ENCODE peak calls at places on chromosomes 12 and 14, in seven cellular contexts. One of them, this sample, is unnamed.

GRCh38 chr14:74840603-74841030 is 35.3 kb downstream of the PROX2 start:
- DNase-seq in psoas muscle: no peak
- DNase-seq in osteocyte: no peak
- DNase-seq in neural crest cell: no peak
- DNase-seq in esophagus squamous epithelium: no peak
- DNase-seq in upper lobe of right lung: no peak
- DNase-seq in AG09319: no peak
- DNase-seq in this sample: no peak

GRCh38 chr14:91708795-91709194 is 23.1 kb downstream of the CATSPERB start:
- DNase-seq in psoas muscle: no peak
- DNase-seq in osteocyte: no peak
- DNase-seq in neural crest cell: no peak
- DNase-seq in esophagus squamous epithelium: no peak
- DNase-seq in upper lobe of right lung: no peak
- DNase-seq in AG09319: no peak
- DNase-seq in this sample: no peak

GRCh38 chr12:12315838-12316237 is 34.2 kb downstream of the MANSC1 start:
- DNase-seq in psoas muscle: no peak
- DNase-seq in osteocyte: no peak
- DNase-seq in neural crest cell: no peak
- DNase-seq in esophagus squamous epithelium: no peak
- DNase-seq in upper lobe of right lung: no peak
- DNase-seq in AG09319: no peak
- DNase-seq in this sample: no peak

GRCh38 chr12:120404271-120404670 is 33.6 kb upstream of the COX6A1 start:
- DNase-seq in psoas muscle: no peak
- DNase-seq in osteocyte: no peak
- DNase-seq in neural crest cell: no peak
- DNase-seq in esophagus squamous epithelium: no peak
- DNase-seq in upper lobe of right lung: no peak
- DNase-seq in AG09319: no peak
- DNase-seq in this sample: no peak

GRCh38 chr12:94289551-94290312 is 141.4 kb downstream of the PLXNC1 start:
- DNase-seq in psoas muscle: no peak
- DNase-seq in osteocyte: no peak
- DNase-seq in neural crest cell: no peak
- DNase-seq in esophagus squamous epithelium: no peak
- DNase-seq in upper lobe of right lung: no peak
- DNase-seq in AG09319: peak
- DNase-seq in this sample: no peak

GRCh38 chr14:55412686-55413085 is 1.1 kb upstream of the ATG14 start:
- DNase-seq in psoas muscle: no peak
- DNase-seq in osteocyte: no peak
- DNase-seq in neural crest cell: no peak
- DNase-seq in esophagus squamous epithelium: no peak
- DNase-seq in upper lobe of right lung: no peak
- DNase-seq in AG09319: no peak
- DNase-seq in this sample: no peak

GRCh38 chr14:71140157-71140556 is 232.9 kb downstream of the PCNX1 start:
- DNase-seq in psoas muscle: no peak
- DNase-seq in osteocyte: no peak
- DNase-seq in neural crest cell: no peak
- DNase-seq in esophagus squamous epithelium: no peak
- DNase-seq in upper lobe of right lung: no peak
- DNase-seq in AG09319: no peak
- DNase-seq in this sample: no peak

GRCh38 chr12:1539135-1539534 is 55.2 kb downstream of the FBXL14 start:
- DNase-seq in psoas muscle: no peak
- DNase-seq in osteocyte: no peak
- DNase-seq in neural crest cell: no peak
- DNase-seq in esophagus squamous epithelium: no peak
- DNase-seq in upper lobe of right lung: peak
- DNase-seq in AG09319: no peak
- DNase-seq in this sample: no peak

GRCh38 chr12:75208851-75209781 is 523 bp downstream of the KCNC2 start:
- DNase-seq in psoas muscle: no peak
- DNase-seq in osteocyte: no peak
- DNase-seq in neural crest cell: peak
- DNase-seq in esophagus squamous epithelium: no peak
- DNase-seq in upper lobe of right lung: no peak
- DNase-seq in AG09319: no peak
- DNase-seq in this sample: peak

GRCh38 chr12:113185180-113186032 is at the start of the genes DDX54 and RITA1:
- DNase-seq in psoas muscle: peak
- DNase-seq in osteocyte: peak
- DNase-seq in neural crest cell: peak
- DNase-seq in esophagus squamous epithelium: peak
- DNase-seq in upper lobe of right lung: peak
- DNase-seq in AG09319: peak
- DNase-seq in this sample: peak

GRCh38 chr12:2311001-2311778 is 258.4 kb downstream of the CACNA1C start:
- DNase-seq in psoas muscle: no peak
- DNase-seq in osteocyte: no peak
- DNase-seq in neural crest cell: no peak
- DNase-seq in esophagus squamous epithelium: no peak
- DNase-seq in upper lobe of right lung: no peak
- DNase-seq in AG09319: peak
- DNase-seq in this sample: no peak

GRCh38 chr14:64879635-64880381 is at the start of gene SPTB:
- DNase-seq in psoas muscle: peak
- DNase-seq in osteocyte: no peak
- DNase-seq in neural crest cell: no peak
- DNase-seq in esophagus squamous epithelium: no peak
- DNase-seq in upper lobe of right lung: peak
- DNase-seq in AG09319: no peak
- DNase-seq in this sample: peak

GRCh38 chr14:20659813-20660395 is 18.4 kb upstream of the OR6S1 start:
- DNase-seq in psoas muscle: peak
- DNase-seq in osteocyte: no peak
- DNase-seq in neural crest cell: no peak
- DNase-seq in esophagus squamous epithelium: no peak
- DNase-seq in upper lobe of right lung: no peak
- DNase-seq in AG09319: no peak
- DNase-seq in this sample: no peak

GRCh38 chr12:93572712-93573551 is 457 bp downstream of the SOCS2 start:
- DNase-seq in psoas muscle: peak
- DNase-seq in osteocyte: no peak
- DNase-seq in neural crest cell: peak
- DNase-seq in esophagus squamous epithelium: no peak
- DNase-seq in upper lobe of right lung: peak
- DNase-seq in AG09319: no peak
- DNase-seq in this sample: no peak

GRCh38 chr14:91858536-91859275 is 8.6 kb downstream of the TC2N start:
- DNase-seq in psoas muscle: no peak
- DNase-seq in osteocyte: no peak
- DNase-seq in neural crest cell: no peak
- DNase-seq in esophagus squamous epithelium: no peak
- DNase-seq in upper lobe of right lung: no peak
- DNase-seq in AG09319: peak
- DNase-seq in this sample: no peak

GRCh38 chr14:22653012-22653621 is 9.0 kb upstream of the OR6J1 start:
- DNase-seq in psoas muscle: peak
- DNase-seq in osteocyte: peak
- DNase-seq in neural crest cell: peak
- DNase-seq in esophagus squamous epithelium: no peak
- DNase-seq in upper lobe of right lung: peak
- DNase-seq in AG09319: peak
- DNase-seq in this sample: no peak

GRCh38 chr12:122793685-122794106 is 19.3 kb downstream of the CCDC62 start:
- DNase-seq in psoas muscle: no peak
- DNase-seq in osteocyte: no peak
- DNase-seq in neural crest cell: peak
- DNase-seq in esophagus squamous epithelium: no peak
- DNase-seq in upper lobe of right lung: no peak
- DNase-seq in AG09319: no peak
- DNase-seq in this sample: peak

GRCh38 chr14:32683679-32684078 is 255.0 kb upstream of the NPAS3 start:
- DNase-seq in psoas muscle: no peak
- DNase-seq in osteocyte: no peak
- DNase-seq in neural crest cell: no peak
- DNase-seq in esophagus squamous epithelium: no peak
- DNase-seq in upper lobe of right lung: no peak
- DNase-seq in AG09319: no peak
- DNase-seq in this sample: no peak

GRCh38 chr14:85471744-85472143 is 58.2 kb upstream of the FLRT2 start:
- DNase-seq in psoas muscle: no peak
- DNase-seq in osteocyte: no peak
- DNase-seq in neural crest cell: peak
- DNase-seq in esophagus squamous epithelium: no peak
- DNase-seq in upper lobe of right lung: no peak
- DNase-seq in AG09319: peak
- DNase-seq in this sample: no peak

GRCh38 chr12:117097159-117097558 is 2.1 kb downstream of the TESC start:
- DNase-seq in psoas muscle: no peak
- DNase-seq in osteocyte: no peak
- DNase-seq in neural crest cell: no peak
- DNase-seq in esophagus squamous epithelium: no peak
- DNase-seq in upper lobe of right lung: peak
- DNase-seq in AG09319: no peak
- DNase-seq in this sample: no peak

GRCh38 chr12:45244561-45245348 is 28.9 kb downstream of the ANO6 start:
- DNase-seq in psoas muscle: no peak
- DNase-seq in osteocyte: no peak
- DNase-seq in neural crest cell: no peak
- DNase-seq in esophagus squamous epithelium: no peak
- DNase-seq in upper lobe of right lung: no peak
- DNase-seq in AG09319: peak
- DNase-seq in this sample: no peak

GRCh38 chr14:61643546-61643945 is 51.8 kb upstream of the HIF1A start:
- DNase-seq in psoas muscle: no peak
- DNase-seq in osteocyte: no peak
- DNase-seq in neural crest cell: no peak
- DNase-seq in esophagus squamous epithelium: no peak
- DNase-seq in upper lobe of right lung: no peak
- DNase-seq in AG09319: no peak
- DNase-seq in this sample: no peak

DNA sequence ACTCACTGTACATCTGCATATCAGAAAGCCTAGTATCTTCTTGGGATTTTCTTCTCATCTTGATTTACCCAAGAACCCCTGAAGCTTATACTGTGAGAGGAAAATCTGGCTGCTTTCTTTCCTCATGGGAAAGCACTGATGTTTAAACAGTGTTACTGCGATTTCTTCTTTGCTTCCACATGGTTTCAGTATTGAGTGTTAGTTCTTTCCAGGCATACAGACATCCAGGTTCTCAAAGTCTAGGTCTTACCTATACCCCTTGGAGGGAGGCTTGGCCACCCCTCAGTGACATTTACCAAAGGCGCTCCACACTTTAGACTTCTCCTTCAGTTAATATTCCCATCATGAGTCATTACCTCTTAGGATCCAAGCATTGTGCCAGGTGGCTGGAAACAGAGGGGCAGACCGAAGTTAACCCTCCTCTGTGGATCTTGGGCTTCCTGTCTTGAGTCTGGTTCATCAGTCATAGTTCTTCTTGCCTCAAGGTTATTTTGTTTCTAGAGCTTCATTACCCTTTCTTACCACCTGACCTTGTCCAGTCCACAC is 79.1 kb downstream of the TMEM117 start:
- DNase-seq in psoas muscle: no peak
- DNase-seq in osteocyte: no peak
- DNase-seq in neural crest cell: no peak
- DNase-seq in esophagus squamous epithelium: no peak
- DNase-seq in upper lobe of right lung: no peak
- DNase-seq in AG09319: no peak
- DNase-seq in this sample: no peak
- TF ChIP-seq CTCF in psoas muscle: no peak
- TF ChIP-seq CTCF in osteocyte: peak
- TF ChIP-seq CTCF in neural crest cell: peak
- TF ChIP-seq CTCF in esophagus squamous epithelium: no peak
- TF ChIP-seq CTCF in upper lobe of right lung: no peak
- TF ChIP-seq CTCF in AG09319: peak
- TF ChIP-seq CTCF in this sample: peak

GRCh38 chr12:126663304-126664094 is 1598.3 kb downstream of the AACS start:
- DNase-seq in psoas muscle: no peak
- DNase-seq in osteocyte: no peak
- DNase-seq in neural crest cell: peak
- DNase-seq in esophagus squamous epithelium: no peak
- DNase-seq in upper lobe of right lung: no peak
- DNase-seq in AG09319: no peak
- DNase-seq in this sample: no peak
- TF ChIP-seq CTCF in psoas muscle: peak
- TF ChIP-seq CTCF in osteocyte: no peak
- TF ChIP-seq CTCF in neural crest cell: peak
- TF ChIP-seq CTCF in esophagus squamous epithelium: no peak
- TF ChIP-seq CTCF in upper lobe of right lung: no peak
- TF ChIP-seq CTCF in AG09319: peak
- TF ChIP-seq CTCF in this sample: peak

DNA sequence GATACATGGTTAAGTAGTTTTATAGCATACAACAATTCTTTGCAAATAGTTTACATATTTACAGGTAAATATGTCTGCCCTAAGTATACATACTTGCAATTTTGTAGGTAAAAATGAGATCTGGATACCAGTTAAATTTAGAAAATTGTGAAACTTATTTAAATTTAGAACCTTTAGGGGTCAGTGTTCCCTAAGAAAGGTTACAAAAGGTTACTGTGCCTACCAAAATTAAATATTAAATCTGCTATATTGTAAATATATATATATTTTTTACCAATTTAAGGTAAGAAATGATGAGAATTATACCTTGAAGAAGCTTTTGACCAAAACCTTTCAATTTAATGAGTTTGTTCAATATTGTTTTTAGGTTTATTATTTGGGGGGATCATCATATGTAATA is 54.0 kb downstream of the MIPOL1 start:
- DNase-seq in psoas muscle: no peak
- DNase-seq in osteocyte: no peak
- DNase-seq in neural crest cell: no peak
- DNase-seq in esophagus squamous epithelium: no peak
- DNase-seq in upper lobe of right lung: no peak
- DNase-seq in AG09319: no peak
- DNase-seq in this sample: no peak
- TF ChIP-seq CTCF in psoas muscle: no peak
- TF ChIP-seq CTCF in osteocyte: peak
- TF ChIP-seq CTCF in neural crest cell: peak
- TF ChIP-seq CTCF in esophagus squamous epithelium: no peak
- TF ChIP-seq CTCF in upper lobe of right lung: no peak
- TF ChIP-seq CTCF in AG09319: no peak
- TF ChIP-seq CTCF in this sample: peak

GRCh38 chr12:70040141-70040540 is 203.1 kb upstream of the CNOT2 start:
- DNase-seq in psoas muscle: no peak
- DNase-seq in osteocyte: no peak
- DNase-seq in neural crest cell: no peak
- DNase-seq in esophagus squamous epithelium: no peak
- DNase-seq in upper lobe of right lung: no peak
- DNase-seq in AG09319: no peak
- DNase-seq in this sample: no peak
- TF ChIP-seq CTCF in psoas muscle: no peak
- TF ChIP-seq CTCF in osteocyte: no peak
- TF ChIP-seq CTCF in neural crest cell: no peak
- TF ChIP-seq CTCF in esophagus squamous epithelium: no peak
- TF ChIP-seq CTCF in upper lobe of right lung: no peak
- TF ChIP-seq CTCF in AG09319: no peak
- TF ChIP-seq CTCF in this sample: no peak